ENCODE peak calls at places on chromosome 7, in nine cellular contexts. H, Q, E, Z, D, I, W, Y and U are unnamed samples.

GRCh38 chr7:112238852-112239610 is 32.5 kb downstream of the ZNF277 start:
- DNase-seq in Y (no peak), W (no peak), D (no peak), E (no peak), H (no peak), I (no peak), Z (no peak), Q (no peak), U (peak; percentile 29)

GRCh38 chr7:147008530-147008929 is 891.9 kb downstream of the CNTNAP2 start:
- DNase-seq in Y (no peak), H (peak; percentile 40), Z (no peak), D (no peak), E (no peak), I (no peak), Q (no peak), W (no peak), U (no peak)

GRCh38 chr7:147639037-147639436 is 951.5 kb upstream of the C7orf33 start:
- DNase-seq in Z (no peak), D (no peak), Y (no peak), H (no peak), W (no peak), Q (no peak), E (no peak), I (no peak), U (no peak)

GRCh38 chr7:16399265-16399801 is 22.0 kb downstream of the CRPPA start:
- DNase-seq in Q (no peak), I (no peak), Z (no peak), E (no peak), W (no peak), D (no peak), H (no peak), Y (no peak), U (no peak)

GRCh38 chr7:7265676-7266075 is 83.3 kb downstream of the C1GALT1 start:
- DNase-seq in Z (no peak), E (no peak), W (no peak), Q (no peak), I (peak; percentile 44), D (no peak), Y (no peak), H (no peak), U (no peak)

GRCh38 chr7:17206354-17206905 is 92.0 kb upstream of the AHR start:
- DNase-seq in Y (no peak), D (no peak), H (peak; percentile 31), Z (no peak), I (no peak), W (no peak), E (no peak), Q (peak; percentile 11), U (no peak)

GRCh38 chr7:128359939-128360338 is 1.6 kb downstream of the PRRT4 start:
- DNase-seq in Y (no peak), H (no peak), Z (no peak), E (no peak), Q (no peak), I (peak; percentile 29), W (no peak), D (no peak), U (no peak)

GRCh38 chr7:152588350-152588749 is 87.6 kb downstream of the XRCC2 start:
- DNase-seq in D (no peak), W (no peak), Y (no peak), E (no peak), Z (peak; percentile 41), Q (no peak), H (no peak), I (no peak), U (peak; percentile 6)

GRCh38 chr7:14389052-14389988 is 399.9 kb upstream of the ETV1 start:
- DNase-seq in I (no peak), Q (no peak), W (no peak), E (no peak), Z (no peak), Y (no peak), D (no peak), H (no peak), U (no peak)

GRCh38 chr7:30859940-30860623 is 51.6 kb upstream of the AQP1 start:
- DNase-seq in D (no peak), H (no peak), Q (no peak), Y (no peak), W (no peak), Z (no peak), I (no peak), E (no peak), U (no peak)

GRCh38 chr7:137241655-137242054 is 101.9 kb downstream of the PTN start:
- DNase-seq in Z (no peak), I (no peak), D (no peak), Y (no peak), W (no peak), Q (no peak), E (no peak), H (no peak), U (no peak)

GRCh38 chr7:13042605-13043236 is 355.3 kb downstream of the ARL4A start:
- DNase-seq in Y (no peak), W (no peak), Z (no peak), Q (no peak), E (no peak), H (no peak), I (no peak), D (peak; percentile 56), U (no peak)

GRCh38 chr7:28771901-28772622 is 186.1 kb downstream of the TRIL start:
- DNase-seq in Q (no peak), W (no peak), D (no peak), E (no peak), Y (no peak), I (no peak), H (no peak), Z (no peak), U (no peak)

GRCh38 chr7:28768577-28769147 is 189.5 kb downstream of the TRIL start:
- DNase-seq in H (no peak), D (no peak), W (no peak), Y (no peak), E (no peak), Z (no peak), Q (no peak), I (no peak), U (no peak)

GRCh38 chr7:28766359-28766758 is 191.8 kb downstream of the TRIL start:
- DNase-seq in W (no peak), Q (no peak), H (no peak), D (no peak), Y (no peak), I (no peak), E (no peak), Z (no peak), U (no peak)

GRCh38 chr7:28761485-28761884 is 196.6 kb downstream of the TRIL start:
- DNase-seq in W (no peak), Q (no peak), Z (no peak), D (no peak), Y (no peak), I (no peak), H (no peak), E (no peak), U (no peak)

GRCh38 chr7:28767356-28767755 is 190.8 kb downstream of the TRIL start:
- DNase-seq in Q (no peak), Y (no peak), D (no peak), E (no peak), I (no peak), W (no peak), H (no peak), Z (no peak), U (no peak)
- TF ChIP-seq CTCF in Q (no peak), Y (no peak), D (no peak), E (no peak), I (no peak), W (no peak), H (no peak), Z (no peak), U (no peak)

GRCh38 chr7:96085953-96086352 is 235.9 kb downstream of the SLC25A13 start:
- DNase-seq in W (no peak), Y (no peak), E (no peak), Q (no peak), H (no peak), Z (no peak), I (no peak), D (no peak), U (no peak)
- TF ChIP-seq POLR2AphosphoS5 in W (no peak), Y (no peak), E (no peak), Q (no peak), H (no peak), Z (no peak), I (no peak), D (no peak), U (no peak)

GRCh38 chr7:150464962-150465361 is 14.5 kb downstream of the GIMAP8 start:
- DNase-seq in Y (no peak), H (no peak), E (no peak), W (no peak), Q (no peak), Z (no peak), I (no peak), D (no peak), U (no peak)

GRCh38 chr7:150461520-150461919 is 11.1 kb downstream of the GIMAP8 start:
- DNase-seq in W (no peak), Y (no peak), D (no peak), I (no peak), Z (no peak), H (no peak), Q (no peak), E (no peak), U (no peak)

GRCh38 chr7:150465414-150465813 is 15.0 kb downstream of the GIMAP8 start:
- DNase-seq in E (no peak), Z (no peak), I (no peak), Q (no peak), W (no peak), H (no peak), D (no peak), Y (no peak), U (no peak)

GRCh38 chr7:150462413-150462812 is 12.0 kb downstream of the GIMAP8 start:
- DNase-seq in Q (no peak), I (no peak), Z (no peak), Y (no peak), D (no peak), E (no peak), H (no peak), W (no peak), U (no peak)

GRCh38 chr7:150463461-150463860 is 13.0 kb downstream of the GIMAP8 start:
- DNase-seq in Q (no peak), W (no peak), Y (no peak), D (no peak), I (no peak), E (no peak), H (no peak), Z (no peak), U (no peak)
- H3K4me1 ChIP-seq in Q (no peaks in the 10 kb centered on the region), W (no peaks in the 10 kb centered on the region), Y (no peaks in the 10 kb centered on the region), D (no peaks in the 10 kb centered on the region), I (no peaks in the 10 kb centered on the region), E (no peaks in the 10 kb centered on the region), H (no peaks in the 10 kb centered on the region), Z (peaks cover 13% of the 10 kb centered on the region), U (peaks cover 35% of the 10 kb centered on the region)

DNA sequence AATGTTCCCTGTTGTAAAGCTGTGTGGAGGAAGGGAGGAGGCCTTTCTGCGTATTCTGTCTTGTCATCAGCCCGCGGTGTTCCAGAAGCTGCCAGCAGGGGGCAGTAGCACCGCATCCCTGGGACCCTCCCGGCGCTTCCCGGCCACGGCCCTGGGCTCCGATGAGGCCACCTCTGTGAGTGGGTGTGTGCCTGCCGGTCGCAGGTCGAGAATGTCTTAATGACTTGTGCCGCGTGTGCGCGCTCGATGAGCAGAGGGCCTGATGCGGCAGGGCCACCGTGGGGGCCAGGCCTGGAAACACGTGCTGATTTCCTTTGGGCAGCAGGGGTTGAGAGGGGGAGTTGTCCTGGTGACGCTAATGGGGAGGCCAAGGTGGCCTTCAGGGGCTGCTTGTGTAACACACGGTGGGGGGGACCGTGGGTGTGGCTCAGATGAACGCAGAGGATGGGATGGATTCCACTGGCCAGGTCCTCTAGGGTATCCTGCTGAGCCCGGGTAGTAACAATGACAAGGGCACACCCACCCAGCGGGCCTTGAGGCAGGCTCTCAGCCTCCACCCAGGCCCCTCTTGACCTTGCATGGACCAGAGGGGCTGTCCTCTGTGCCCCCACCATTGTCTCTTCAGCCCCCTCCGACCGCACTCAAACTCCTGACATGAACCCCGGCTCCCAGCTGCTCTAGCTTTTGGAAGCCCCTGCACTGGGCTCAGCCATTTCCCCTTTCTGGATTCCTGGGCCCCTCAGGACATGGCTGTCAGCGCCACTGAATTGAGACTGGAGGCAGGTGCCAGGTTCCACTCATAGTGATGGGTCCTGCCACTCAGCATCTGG is 135.9 kb upstream of the PODXL start:
- DNase-seq in E (peak; percentile 53), D (peak; percentile 23), I (peak; percentile 89), H (peak; percentile 41), W (peak; percentile 96), Z (peak; percentile 41), Y (peak; percentile 26), Q (peak; percentile 57), U (no peak)
- TF ChIP-seq CTCF in E (peak; percentile 96), D (peak; percentile 95), I (peak; percentile 100), H (peak; percentile 32), W (peak; percentile 92), Z (peak; percentile 67), Y (peak; percentile 70), Q (peak; percentile 62), U (peak; percentile 62)